ENCODE peak calls at places on chromosomes 2 and 18, in six cellular contexts. D is mammary epithelial cell; Q is GM10248; P is kidney tubule cell; I is RWPE1; N is activated CD8-positive, alpha-beta memory T cell treated with anti-CD3 and anti-CD28 coated beads, Interleukin-2, amount 50 U/mL, for 48 hours. V is an unnamed sample.

GRCh38 chr18:62716679-62717058 is 1.3 kb downstream of the PHLPP1 start:
- DNase-seq in D (peak), Q (peak), P (peak), I (peak), N (peak), V (peak)

GRCh38 chr2:197088694-197089093 is 162.2 kb upstream of the PGAP1 start:
- DNase-seq in D (no peak), Q (no peak), P (peak), I (no peak), N (no peak), V (no peak)

GRCh38 chr2:187429989-187430388 is 18.1 kb downstream of the CALCRL start:
- DNase-seq in D (peak), Q (no peak), P (peak), I (peak), N (no peak), V (no peak)

GRCh38 chr2:14803994-14804393 is 171.5 kb downstream of the LRATD1 start:
- DNase-seq in D (no peak), Q (no peak), P (no peak), I (no peak), N (no peak), V (no peak)

GRCh38 chr2:234081970-234082822 is 31.7 kb downstream of the SPP2 start:
- DNase-seq in D (peak), Q (no peak), P (peak), I (no peak), N (no peak), V (no peak)

GRCh38 chr2:28342081-28342967 is 50.3 kb upstream of the FOSL2 start:
- DNase-seq in D (no peak), Q (no peak), P (peak), I (no peak), N (no peak), V (no peak)

GRCh38 chr18:79944746-79945117 is 6.7 kb downstream of the SLC66A2 start:
- DNase-seq in D (no peak), Q (no peak), P (no peak), I (no peak), N (peak), V (no peak)

GRCh38 chr2:159755788-159756187 is 42.2 kb downstream of the CD302 start:
- DNase-seq in D (peak), Q (no peak), P (peak), I (peak), N (no peak), V (no peak)

GRCh38 chr2:24986397-24986796 is 14.6 kb upstream of the DNAJC27 start:
- DNase-seq in D (no peak), Q (no peak), P (no peak), I (no peak), N (no peak), V (no peak)

GRCh38 chr2:180412224-180412623 is 405.1 kb upstream of the CWC22 start:
- DNase-seq in D (no peak), Q (no peak), P (no peak), I (no peak), N (no peak), V (no peak)

GRCh38 chr2:239504643-239505235 is 103.9 kb upstream of the HDAC4 start:
- DNase-seq in D (no peak), Q (no peak), P (no peak), I (no peak), N (no peak), V (no peak)

GRCh38 chr2:224901121-224901676 is 141.1 kb downstream of the DOCK10 start:
- DNase-seq in D (no peak), Q (no peak), P (no peak), I (no peak), N (no peak), V (no peak)

GRCh38 chr18:70419526-70419925 is 130.7 kb downstream of the SOCS6 start:
- DNase-seq in D (peak), Q (no peak), P (peak), I (no peak), N (no peak), V (no peak)

GRCh38 chr2:167103028-167103756 is 214.9 kb downstream of the XIRP2 start:
- DNase-seq in D (peak), Q (no peak), P (no peak), I (no peak), N (no peak), V (no peak)

GRCh38 chr2:18518116-18519111 is 42.0 kb downstream of the RDH14 start:
- DNase-seq in D (no peak), Q (no peak), P (peak), I (peak), N (no peak), V (no peak)

GRCh38 chr2:237603718-237604362 is 13.3 kb upstream of the RAB17 start:
- DNase-seq in D (no peak), Q (peak), P (peak), I (peak), N (no peak), V (peak)

GRCh38 chr18:78698914-78699313 is 280.7 kb upstream of the SALL3 start:
- DNase-seq in D (no peak), Q (no peak), P (no peak), I (no peak), N (no peak), V (no peak)

GRCh38 chr2:65686928-65687521 is 254.6 kb upstream of the SPRED2 start:
- DNase-seq in D (no peak), Q (no peak), P (peak), I (peak), N (no peak), V (no peak)

GRCh38 chr2:240125749-240126148 is 10.4 kb downstream of the COPS9 start:
- DNase-seq in D (no peak), Q (no peak), P (no peak), I (no peak), N (peak), V (no peak)

GRCh38 chr2:109005686-109006204 is 16.7 kb upstream of the EDAR start:
- DNase-seq in D (no peak), Q (no peak), P (no peak), I (no peak), N (no peak), V (no peak)